ENCODE peak calls at places on chromosomes 1 and 21, in nine cellular contexts. A, F, X, M, E, Y, V, T and J are unnamed samples.

GRCh38 chr1:153963850-153964331 is 554 bp upstream of the SLC39A1 start:
- DNase-seq in V (peak; percentile 56), E (peak; percentile 58), A (peak; percentile 95), Y (peak; percentile 85), M (no peak), X (peak; percentile 34), T (peak; percentile 86), F (no peak), J (peak; percentile 90)

GRCh38 chr1:117568999-117569398 is 36.8 kb upstream of the TENT5C start:
- DNase-seq in T (no peak), V (no peak), M (no peak), A (no peak), X (no peak), Y (no peak), F (no peak), E (no peak), J (no peak)

GRCh38 chr1:2350486-2350885 is 40.9 kb downstream of the MORN1 start:
- DNase-seq in A (no peak), E (no peak), V (no peak), M (no peak), T (no peak), F (no peak), X (no peak), Y (no peak), J (no peak)

GRCh38 chr1:26072305-26072704 is 4.9 kb upstream of the TRIM63 start:
- DNase-seq in T (no peak), M (no peak), E (no peak), Y (no peak), F (no peak), A (no peak), V (no peak), X (no peak), J (no peak)

GRCh38 chr1:199875856-199876255 is 151.7 kb upstream of the NR5A2 start:
- DNase-seq in T (no peak), A (no peak), V (no peak), X (no peak), E (no peak), M (no peak), F (no peak), Y (no peak), J (no peak)

GRCh38 chr1:1293258-1293617 is 13.0 kb downstream of the SCNN1D start:
- DNase-seq in F (no peak), A (no peak), E (no peak), Y (no peak), T (no peak), M (no peak), X (no peak), V (no peak), J (no peak)

GRCh38 chr1:159429074-159429861 is 2.7 kb upstream of the OR10J4 start:
- DNase-seq in M (no peak), E (peak; percentile 87), Y (no peak), X (no peak), F (no peak), A (no peak), T (no peak), V (no peak), J (peak; percentile 54)

GRCh38 chr1:231733063-231733462 is 106.5 kb downstream of the DISC1 start:
- DNase-seq in Y (no peak), F (no peak), A (no peak), E (no peak), V (no peak), T (no peak), X (no peak), M (no peak), J (no peak)

GRCh38 chr1:111769517-111770146 is 13.9 kb downstream of the DDX20 start:
- DNase-seq in E (peak; percentile 80), X (peak; percentile 41), F (peak; percentile 80), V (peak; percentile 48), Y (peak; percentile 57), T (peak; percentile 74), M (peak; percentile 66), A (peak; percentile 66), J (peak; percentile 74)

GRCh38 chr1:20037877-20038276 is 32.1 kb upstream of the PLA2G5 start:
- DNase-seq in Y (no peak), F (no peak), M (no peak), E (no peak), V (no peak), X (peak; percentile 11), T (no peak), A (peak; percentile 3), J (peak; percentile 29)

GRCh38 chr1:246597340-246597739 is 31.1 kb downstream of the CNST start:
- DNase-seq in X (no peak), E (peak; percentile 96), T (peak; percentile 50), M (no peak), A (no peak), Y (no peak), F (no peak), V (no peak), J (peak; percentile 98)

GRCh38 chr21:35971824-35972223 is 88.5 kb downstream of the SETD4 start:
- DNase-seq in T (no peak), E (no peak), V (no peak), A (no peak), M (no peak), X (no peak), Y (no peak), F (no peak), J (no peak)

GRCh38 chr1:41917051-41917530 is 1.6 kb downstream of the HIVEP3 start:
- DNase-seq in V (no peak), M (no peak), T (no peak), F (no peak), Y (no peak), X (no peak), E (no peak), A (no peak), J (no peak)

GRCh38 chr1:41915786-41916571 is 2.7 kb downstream of the HIVEP3 start:
- DNase-seq in E (no peak), Y (no peak), M (no peak), V (no peak), F (no peak), X (no peak), T (no peak), A (no peak), J (peak; percentile 77)

GRCh38 chr1:41914515-41914914 is 4.2 kb downstream of the HIVEP3 start:
- DNase-seq in V (no peak), F (no peak), Y (no peak), M (no peak), E (no peak), A (no peak), X (no peak), T (no peak), J (no peak)

GRCh38 chr1:41908288-41908895 is 10.3 kb downstream of the HIVEP3 start:
- DNase-seq in A (no peak), Y (no peak), T (no peak), M (no peak), X (no peak), V (no peak), F (no peak), E (no peak), J (no peak)

DNA sequence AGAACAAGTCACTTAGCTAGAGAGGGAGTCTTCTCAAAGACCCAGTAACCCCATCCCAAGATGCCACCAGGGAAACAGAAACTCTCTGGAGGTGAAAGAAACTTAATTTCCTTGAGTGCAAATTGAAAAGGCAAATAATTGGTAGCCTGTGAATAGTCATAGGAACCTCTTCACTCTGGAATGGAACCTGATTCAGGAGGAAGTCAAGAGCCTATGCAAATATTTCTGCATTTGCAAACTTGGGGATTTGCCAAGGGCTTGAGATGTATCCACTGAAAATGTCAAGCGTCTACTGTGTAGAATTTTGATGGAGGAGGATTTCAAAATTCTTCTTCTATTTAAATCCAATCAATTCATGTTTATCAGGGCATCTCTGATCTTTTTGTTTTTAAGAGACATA is 5.7 kb downstream of the HIVEP3 start:
- DNase-seq in E (no peak), F (no peak), T (no peak), Y (no peak), X (no peak), M (no peak), A (no peak), V (no peak), J (no peak)
- H3K4me1 ChIP-seq in E (peaks cover 6% of the 10 kb centered on the region), F (no peaks in the 10 kb centered on the region), T (no peaks in the 10 kb centered on the region), Y (peaks cover 6% of the 10 kb centered on the region), X (no peaks in the 10 kb centered on the region), M (peaks cover 16% of the 10 kb centered on the region), A (peaks cover 12% of the 10 kb centered on the region), V (peaks cover 25% of the 10 kb centered on the region), J (peaks cover 25% of the 10 kb centered on the region)

DNA sequence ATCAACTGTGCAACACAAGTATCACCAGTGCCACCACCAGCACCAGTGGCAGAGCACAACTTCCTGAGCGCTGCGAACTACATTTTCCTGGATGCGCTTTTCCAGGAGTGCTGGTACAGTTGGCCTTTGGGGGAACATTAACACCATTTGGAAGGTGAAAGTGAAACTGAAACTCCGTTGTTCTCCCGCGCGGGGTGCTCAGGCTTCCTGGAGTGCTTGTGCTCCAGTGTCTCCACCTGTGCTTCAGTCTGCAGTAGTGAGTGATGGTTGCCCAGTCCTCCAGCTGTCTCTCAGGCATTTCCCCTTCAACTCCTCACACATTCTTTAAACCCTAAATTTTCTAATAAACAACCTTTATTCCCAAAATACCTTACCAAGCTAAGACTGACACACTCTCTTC is 187.8 kb downstream of the LRRIQ3 start:
- DNase-seq in M (no peak), Y (no peak), F (peak; percentile 4), A (peak; percentile 25), V (no peak), E (no peak), T (no peak), X (peak; percentile 74), J (peak; percentile 14)
- H3K4me3 ChIP-seq in M (no peak overlapping the region), Y (no peak overlapping the region), F (no peak overlapping the region), A (no peak overlapping the region), V (no peak overlapping the region), E (no peak overlapping the region), T (no peak overlapping the region), X (no peak overlapping the region), J (peak overlapping the region; percentile 65)

GRCh38 chr1:218480137-218480536 is 135.0 kb downstream of the TGFB2 start:
- DNase-seq in X (no peak), T (no peak), E (peak; percentile 95), F (no peak), V (no peak), A (no peak), M (no peak), Y (peak; percentile 27), J (peak; percentile 83)
- TF ChIP-seq EZH2phosphoT487 in X (no peak), T (no peak), E (no peak), F (no peak), V (no peak), A (no peak), M (no peak), Y (no peak), J (no peak)

GRCh38 chr21:45325206-45326168 is 37.8 kb upstream of the POFUT2 start:
- DNase-seq in F (no peak), Y (no peak), M (no peak), V (no peak), T (no peak), E (no peak), X (no peak), A (no peak), J (no peak)

GRCh38 chr21:45327458-45328197 is 39.9 kb upstream of the POFUT2 start:
- DNase-seq in V (no peak), A (no peak), X (no peak), M (no peak), E (no peak), F (no peak), T (no peak), Y (no peak), J (no peak)

GRCh38 chr21:45326169-45326833 is 38.6 kb upstream of the POFUT2 start:
- DNase-seq in A (no peak), V (no peak), X (no peak), F (no peak), T (no peak), Y (no peak), E (peak; percentile 83), M (peak; percentile 76), J (no peak)

GRCh38 chr21:45328198-45329087 is 40.7 kb upstream of the POFUT2 start:
- DNase-seq in Y (no peak), A (no peak), M (no peak), V (no peak), X (no peak), E (no peak), F (no peak), T (no peak), J (no peak)

GRCh38 chr21:45326834-45327457 is 39.3 kb upstream of the POFUT2 start:
- DNase-seq in M (no peak), E (no peak), Y (no peak), X (no peak), T (no peak), V (no peak), F (no peak), A (no peak), J (no peak)
- H3K4me1 ChIP-seq in M (peaks cover 21% of the 10 kb centered on the region), E (peaks cover 27% of the 10 kb centered on the region), Y (peaks cover 26% of the 10 kb centered on the region), X (no peaks in the 10 kb centered on the region), T (peaks cover 50% of the 10 kb centered on the region), V (peaks cover 50% of the 10 kb centered on the region), F (no peaks in the 10 kb centered on the region), A (no peaks in the 10 kb centered on the region), J (peaks cover 25% of the 10 kb centered on the region)